ENCODE peak calls at places on chromosomes 11 and 22, in nine cellular contexts. P is A549, D is breast epithelium, F is K562, H is uterus, G is heart left ventricle, W is IMR-90, U is sigmoid colon, O is transverse colon. T is an unnamed sample.

GRCh38 chr11:130796828-130797227 is 119.5 kb downstream of the SNX19 start:
- DNase-seq in G (no peak), F (no peak), O (no peak), P (no peak), U (no peak), H (no peak), D (no peak), W (no peak), T (no peak)

GRCh38 chr22:22840778-22841177 is 46.8 kb upstream of the IGLL5 start:
- DNase-seq in O (no peak), P (no peak), H (no peak), G (no peak), D (no peak), W (no peak), F (no peak), U (no peak), T (no peak)

GRCh38 chr11:70547821-70548670 is 149.7 kb downstream of the CTTN start:
- DNase-seq in U (no peak), D (no peak), G (peak), F (no peak), W (no peak), O (no peak), P (no peak), H (no peak), T (no peak)

GRCh38 chr22:18104566-18104965 is 6.0 kb upstream of the TUBA8 start:
- DNase-seq in U (no peak), P (no peak), G (no peak), W (peak), D (no peak), O (no peak), F (no peak), H (no peak), T (no peak)

GRCh38 chr11:45168366-45169130 is 22.1 kb downstream of the PRDM11 start:
- DNase-seq in U (peak), D (no peak), G (peak), P (no peak), W (no peak), F (no peak), H (no peak), O (no peak), T (no peak)

GRCh38 chr22:19036523-19037273 is 85.5 kb downstream of the DGCR2 start:
- DNase-seq in H (no peak), G (peak), F (no peak), P (no peak), U (no peak), D (no peak), W (peak), O (no peak), T (no peak)

GRCh38 chr11:130426223-130427048 is 2.0 kb downstream of the ADAMTS8 start:
- DNase-seq in G (peak), H (no peak), D (no peak), W (no peak), P (no peak), U (peak), O (no peak), F (no peak), T (no peak)

GRCh38 chr11:14422052-14422813 is 63.2 kb upstream of the RRAS2 start:
- DNase-seq in P (peak), O (peak), D (peak), U (peak), F (peak), G (peak), W (peak), H (peak), T (no peak)

GRCh38 chr11:99098751-99099150 is 78.0 kb downstream of the CNTN5 start:
- DNase-seq in H (no peak), D (no peak), O (no peak), G (no peak), F (no peak), W (no peak), U (no peak), P (no peak), T (no peak)

GRCh38 chr11:78168539-78169477 is 19.6 kb downstream of the KCTD21 start:
- DNase-seq in D (no peak), G (peak), H (peak), U (peak), W (peak), O (peak), P (no peak), F (no peak), T (no peak)
- TF ChIP-seq POLR2A in D (no peak), G (peak), H (no peak), U (no peak), W (no peak), O (no peak), P (no peak), F (no peak), T (no peak)

GRCh38 chr22:32342977-32343376 is 14.7 kb upstream of the RFPL3 start:
- DNase-seq in U (no peak), F (no peak), D (no peak), W (no peak), O (no peak), G (no peak), P (no peak), H (no peak), T (no peak)
- TF ChIP-seq POLR2A in U (no peak), F (no peak), D (no peak), W (no peak), O (no peak), G (no peak), P (no peak), H (no peak), T (no peak)

GRCh38 chr22:47308886-47309285 is 546.4 kb downstream of the TBC1D22A start:
- DNase-seq in F (no peak), O (no peak), U (no peak), G (no peak), W (no peak), H (no peak), D (no peak), P (no peak), T (no peak)
- TF ChIP-seq POLR2A in F (no peak), O (no peak), U (no peak), G (no peak), W (no peak), H (no peak), D (no peak), P (no peak), T (no peak)

GRCh38 chr11:34052036-34052607 is 591 bp downstream of the CAPRIN1 start:
- DNase-seq in P (peak), O (peak), D (peak), H (peak), F (peak), W (peak), U (peak), G (peak), T (peak)
- TF ChIP-seq POLR2A in P (peak), O (no peak), D (no peak), H (no peak), F (no peak), W (peak), U (no peak), G (peak), T (peak)

T was measured in GM12892.